ENCODE peak calls at places on chromosomes 3 and 15, in ten cellular contexts. P is CD8-positive, alpha-beta memory T cell; Q is lower lobe of right lung; N is astrocyte of the cerebellum; C is breast epithelium; O is upper lobe of right lung; R is NT2/D1; J is SK-N-SH; E is Peyer's patch; L is adrenal gland. B is an unnamed sample.

GRCh38 chr3:165395188-165395587 is 199.0 kb upstream of the SLITRK3 start:
- DNase-seq in P (no peak), Q (no peak), R (no peak), E (no peak), O (no peak), C (no peak), N (no peak), L (no peak), J (no peak), B (no peak)

GRCh38 chr3:56845505-56845904 is 43.8 kb upstream of the ARHGEF3 start:
- DNase-seq in P (no peak), N (no peak), C (no peak), R (no peak), J (no peak), L (no peak), E (no peak), Q (no peak), O (no peak), B (no peak)

GRCh38 chr3:42778644-42779043 is 5.6 kb upstream of the CCDC13 start:
- DNase-seq in L (no peak), P (no peak), Q (no peak), E (no peak), R (no peak), J (no peak), O (no peak), N (no peak), C (no peak), B (no peak)

GRCh38 chr15:38610748-38611147 is 46.1 kb upstream of the RASGRP1 start:
- DNase-seq in N (no peak), R (no peak), E (no peak), C (no peak), J (no peak), O (no peak), P (no peak), L (no peak), Q (no peak), B (no peak)

GRCh38 chr15:36126194-36126593 is 453.2 kb upstream of the CDIN1 start:
- DNase-seq in L (no peak), O (no peak), C (no peak), P (no peak), Q (no peak), R (no peak), J (no peak), N (no peak), E (no peak), B (no peak)

GRCh38 chr15:76058714-76059319 is 968 bp upstream of the TMEM266 start:
- DNase-seq in Q (no peak), E (no peak), P (no peak), N (no peak), J (peak), O (no peak), C (no peak), L (peak), R (no peak), B (no peak)

GRCh38 chr3:61869378-61869777 is 308.0 kb downstream of the PTPRG start:
- DNase-seq in E (no peak), C (no peak), Q (no peak), N (no peak), J (no peak), R (no peak), L (no peak), O (no peak), P (no peak), B (no peak)

GRCh38 chr3:98584563-98584962 is 8.8 kb downstream of the CPOX start:
- DNase-seq in C (no peak), L (no peak), O (no peak), R (no peak), P (no peak), Q (no peak), J (no peak), N (no peak), E (no peak), B (no peak)

GRCh38 chr15:89628301-89628700 is 27.0 kb downstream of the KIF7 start:
- DNase-seq in N (no peak), Q (no peak), C (no peak), P (no peak), L (no peak), O (no peak), E (no peak), R (no peak), J (peak), B (no peak)

GRCh38 chr15:38275951-38276350 is 23.3 kb downstream of the SPRED1 start:
- DNase-seq in Q (no peak), L (no peak), R (no peak), E (no peak), J (no peak), C (no peak), O (no peak), N (no peak), P (no peak), B (no peak)

GRCh38 chr15:67024322-67024997 is 40.9 kb upstream of the SMAD3 start:
- DNase-seq in O (peak), C (peak), L (peak), P (no peak), Q (peak), E (no peak), J (peak), R (no peak), N (peak), B (peak)

GRCh38 chr15:89335289-89336041 is 841 bp upstream of the POLG start:
- DNase-seq in L (peak), R (no peak), E (peak), O (no peak), P (peak), Q (no peak), J (peak), N (peak), C (peak), B (no peak)

DNA sequence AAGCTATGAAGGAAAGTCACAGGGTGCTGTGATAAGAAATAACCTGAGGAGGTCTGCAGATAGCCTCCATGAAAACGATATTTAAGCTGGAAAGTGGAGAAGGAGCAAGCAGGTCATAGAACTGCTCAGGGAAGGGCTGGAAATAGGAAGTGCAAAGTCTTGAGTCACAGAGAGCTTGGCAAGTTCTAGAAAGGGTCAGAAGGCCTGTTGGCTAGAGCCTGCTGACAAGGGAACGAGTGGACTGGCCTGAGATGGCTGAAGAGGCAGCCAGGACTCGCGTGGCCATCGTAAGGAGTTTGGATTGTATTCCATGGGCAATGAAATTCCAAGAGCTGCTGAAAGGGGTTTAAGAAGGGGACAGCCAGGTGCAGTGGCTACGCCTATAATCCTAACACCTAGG is 64.7 kb upstream of the IL12A start:
- DNase-seq in Q (no peak), J (no peak), R (no peak), N (no peak), C (no peak), E (no peak), L (no peak), P (no peak), O (no peak), B (no peak)
- H3K4me3 ChIP-seq in Q (no peak), J (no peak), R (no peak), N (no peak), C (no peak), E (no peak), L (no peak), P (no peak), O (no peak), B (no peak)

DNA sequence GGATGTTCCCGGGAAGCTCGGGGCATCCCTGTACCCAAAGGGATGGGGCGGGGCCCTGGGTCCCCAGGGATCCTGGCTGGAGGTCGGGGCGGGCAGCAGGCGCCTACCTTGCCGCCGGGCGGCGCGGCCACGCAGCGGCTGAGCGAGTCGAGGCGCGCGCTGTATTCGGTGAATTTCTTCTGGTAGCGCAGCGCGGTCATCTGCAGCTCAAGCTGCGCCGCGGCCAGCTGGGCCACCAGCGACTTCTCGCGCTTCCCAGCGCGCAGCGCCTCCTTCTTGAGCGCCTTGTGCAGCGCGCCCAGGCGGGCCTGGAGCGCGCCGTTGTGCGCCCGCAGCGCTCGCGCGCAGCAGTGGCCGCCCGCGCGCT is 762 bp downstream of the PDZRN3 start:
- DNase-seq in R (peak), C (no peak), N (no peak), O (no peak), J (peak), L (peak), Q (no peak), E (no peak), P (no peak), B (no peak)
- H3K4me3 ChIP-seq in R (peak), C (peak), N (peak), O (peak), J (peak), L (peak), Q (peak), E (peak), P (no peak), B (peak)

GRCh38 chr15:101209285-101209821 is 42.5 kb downstream of the CHSY1 start:
- DNase-seq in L (no peak), C (no peak), P (no peak), O (no peak), Q (no peak), R (no peak), N (no peak), E (no peak), J (no peak), B (no peak)
- H3K4me3 ChIP-seq in L (no peak), C (no peak), P (no peak), O (no peak), Q (no peak), R (no peak), N (no peak), E (no peak), J (no peak), B (no peak)

GRCh38 chr3:191331443-191331842 is 1.1 kb upstream of the UTS2B start:
- DNase-seq in C (no peak), L (no peak), Q (no peak), R (no peak), P (no peak), E (no peak), N (no peak), J (no peak), O (no peak), B (no peak)
- H3K4me3 ChIP-seq in C (peak), L (peak), Q (peak), R (no peak), P (no peak), E (peak), N (no peak), J (no peak), O (peak), B (peak)

GRCh38 chr3:107242579-107242978 is 134.7 kb upstream of the CCDC54 start:
- DNase-seq in R (no peak), J (no peak), L (no peak), E (no peak), P (no peak), O (no peak), N (no peak), Q (no peak), C (no peak), B (no peak)
- H3K4me3 ChIP-seq in R (no peak), J (peak), L (no peak), E (no peak), P (no peak), O (no peak), N (peak), Q (peak), C (peak), B (no peak)

GRCh38 chr3:147960791-147961190 is 551.6 kb downstream of the ZIC1 start:
- DNase-seq in N (no peak), C (no peak), O (no peak), P (no peak), E (no peak), R (no peak), L (no peak), Q (no peak), J (no peak), B (no peak)

GRCh38 chr3:147958754-147959153 is 549.6 kb downstream of the ZIC1 start:
- DNase-seq in L (no peak), Q (no peak), R (no peak), N (no peak), O (no peak), J (no peak), C (no peak), P (no peak), E (no peak), B (no peak)

GRCh38 chr3:147962408-147963164 is 553.4 kb downstream of the ZIC1 start:
- DNase-seq in N (no peak), C (no peak), O (no peak), J (no peak), L (no peak), E (no peak), R (no peak), Q (no peak), P (no peak), B (no peak)

DNA sequence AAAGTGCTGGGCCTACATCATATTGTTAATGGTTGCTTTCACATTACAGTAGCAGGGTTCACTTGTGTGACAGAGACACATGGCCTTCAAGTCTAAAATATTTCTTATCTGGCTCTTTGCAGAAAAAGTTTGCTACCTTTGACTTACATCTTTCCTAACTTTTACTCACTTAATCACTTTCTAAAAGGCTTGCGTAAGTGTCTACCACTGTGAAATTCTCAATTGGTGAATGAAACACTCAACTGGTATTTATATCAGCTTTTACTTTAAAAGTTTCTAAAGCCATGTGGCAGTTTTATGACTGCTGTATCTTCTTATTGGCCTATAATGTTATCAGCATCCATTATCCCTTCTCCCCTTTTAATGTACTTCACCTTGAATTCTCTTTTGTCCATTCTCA is 554.5 kb downstream of the ZIC1 start:
- DNase-seq in E (no peak), O (no peak), P (no peak), R (no peak), Q (no peak), C (no peak), L (no peak), J (no peak), N (no peak), B (peak)
- H3K4me3 ChIP-seq in E (no peak), O (no peak), P (no peak), R (no peak), Q (no peak), C (no peak), L (no peak), J (no peak), N (no peak), B (no peak)

GRCh38 chr15:84702961-84703482 is 12.9 kb downstream of the SEC11A start:
- DNase-seq in C (peak), L (peak), R (no peak), O (no peak), N (no peak), P (no peak), J (no peak), E (no peak), Q (no peak), B (no peak)
- H3K4me3 ChIP-seq in C (no peak), L (no peak), R (no peak), O (no peak), N (no peak), P (no peak), J (no peak), E (no peak), Q (no peak), B (no peak)

GRCh38 chr15:83283813-83284562 is 476 bp downstream of the BNC1 start:
- DNase-seq in N (no peak), R (no peak), Q (no peak), C (no peak), O (no peak), E (no peak), P (no peak), J (peak), L (no peak), B (no peak)

GRCh38 chr15:83287541-83288027 is 3.1 kb upstream of the BNC1 start:
- DNase-seq in O (no peak), N (peak), P (no peak), R (no peak), J (no peak), L (no peak), Q (no peak), C (no peak), E (no peak), B (peak)

GRCh38 chr15:83284563-83285283 is at the start of gene BNC1:
- DNase-seq in Q (no peak), C (no peak), E (no peak), L (no peak), J (no peak), N (no peak), O (no peak), R (no peak), P (no peak), B (no peak)

GRCh38 chr15:83285979-83286553 is 1.6 kb upstream of the BNC1 start:
- DNase-seq in O (no peak), J (no peak), R (no peak), C (no peak), Q (no peak), N (no peak), P (no peak), E (no peak), L (no peak), B (peak)

GRCh38 chr15:83285284-83285978 is 967 bp upstream of the BNC1 start:
- DNase-seq in N (no peak), R (no peak), L (no peak), Q (no peak), O (no peak), C (no peak), J (no peak), E (no peak), P (no peak), B (no peak)
- H3K4me3 ChIP-seq in N (peak), R (peak), L (no peak), Q (no peak), O (no peak), C (no peak), J (no peak), E (no peak), P (no peak), B (peak)

GRCh38 chr3:181711325-181712135 is at the start of gene SOX2:
- DNase-seq in C (no peak), J (peak), P (no peak), L (peak), E (no peak), O (peak), Q (peak), N (peak), R (peak), B (no peak)

GRCh38 chr3:181713300-181713647 is 1.5 kb downstream of the SOX2 start:
- DNase-seq in P (no peak), Q (no peak), C (no peak), J (no peak), L (no peak), R (no peak), E (no peak), N (no peak), O (no peak), B (no peak)

GRCh38 chr3:181712190-181712504 is 422 bp downstream of the SOX2 start:
- DNase-seq in L (no peak), Q (no peak), P (no peak), R (no peak), E (no peak), C (no peak), N (no peak), O (no peak), J (peak), B (no peak)

GRCh38 chr3:181713673-181714270 is 2.0 kb downstream of the SOX2 start:
- DNase-seq in P (no peak), O (no peak), C (no peak), Q (no peak), R (no peak), N (no peak), E (no peak), J (no peak), L (no peak), B (no peak)

DNA sequence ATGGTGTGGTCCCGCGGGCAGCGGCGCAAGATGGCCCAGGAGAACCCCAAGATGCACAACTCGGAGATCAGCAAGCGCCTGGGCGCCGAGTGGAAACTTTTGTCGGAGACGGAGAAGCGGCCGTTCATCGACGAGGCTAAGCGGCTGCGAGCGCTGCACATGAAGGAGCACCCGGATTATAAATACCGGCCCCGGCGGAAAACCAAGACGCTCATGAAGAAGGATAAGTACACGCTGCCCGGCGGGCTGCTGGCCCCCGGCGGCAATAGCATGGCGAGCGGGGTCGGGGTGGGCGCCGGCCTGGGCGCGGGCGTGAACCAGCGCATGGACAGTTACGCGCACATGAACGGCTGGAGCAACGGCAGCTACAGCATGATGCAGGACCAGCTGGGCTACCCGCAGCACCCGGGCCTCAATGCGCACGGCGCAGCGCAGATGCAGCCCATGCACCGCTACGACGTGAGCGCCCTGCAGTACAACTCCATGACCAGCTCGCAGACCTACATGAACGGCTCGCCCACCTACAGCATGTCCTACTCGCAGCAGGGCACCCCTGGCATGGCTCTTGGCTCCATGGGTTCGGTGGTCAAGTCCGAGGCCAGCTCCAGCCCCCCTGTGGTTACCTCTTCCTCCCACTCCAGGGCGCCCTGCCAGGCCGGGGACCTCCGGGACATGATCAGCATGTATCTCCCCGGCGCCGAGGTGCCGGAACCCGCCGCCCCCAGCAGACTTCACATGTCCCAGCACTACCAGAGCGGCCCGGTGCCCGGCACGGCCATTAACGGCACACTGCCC is 977 bp downstream of the SOX2 start:
- DNase-seq in P (no peak), E (no peak), Q (no peak), N (no peak), J (peak), R (no peak), L (no peak), C (no peak), O (peak), B (no peak)
- H3K4me3 ChIP-seq in P (no peak), E (peak), Q (peak), N (peak), J (peak), R (peak), L (no peak), C (peak), O (peak), B (peak)

DNA sequence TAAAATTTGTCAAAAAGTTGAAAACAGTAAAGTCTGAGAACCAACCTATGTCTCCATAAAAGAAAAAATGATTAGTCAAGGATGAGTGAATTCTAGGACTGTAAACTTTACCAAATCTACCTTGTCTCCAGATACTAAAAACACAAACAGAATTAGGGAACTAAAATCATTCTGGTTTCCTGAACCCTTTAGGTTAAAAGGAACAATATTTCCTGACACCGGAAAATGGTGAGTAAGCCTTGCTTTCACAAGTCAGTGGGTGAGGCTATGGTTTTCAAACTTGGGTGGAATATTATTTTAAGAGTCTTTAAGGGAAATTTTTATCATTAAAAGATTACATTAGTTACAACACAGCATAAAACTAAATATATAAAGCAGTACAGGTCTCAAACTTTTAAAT is 2.4 kb downstream of the SLC12A6 start:
- DNase-seq in P (no peak), O (no peak), R (no peak), E (no peak), Q (no peak), J (no peak), C (no peak), L (no peak), N (no peak), B (no peak)
- H3K4me3 ChIP-seq in P (peak), O (peak), R (no peak), E (no peak), Q (peak), J (no peak), C (no peak), L (no peak), N (no peak), B (no peak)